ENCODE peak calls at places on chromosomes 3 and 15, in nine cellular contexts. T is lower leg skin; Y is effector memory CD8-positive, alpha-beta T cell; H is stimulated activated CD4-positive, alpha-beta T cell treated with anti-CD3 and anti-CD28 coated beads, Interleukin-2, amount 100 ng/mL, for 24 hours; N is fibroblast of lung; K is fibroblast of pulmonary artery; L is hypothalamus; S is NCI-H345; U is NCI-H446 treated with DMSO at 0.1 percent for 48 hours. X is an unnamed sample.

GRCh38 chr15:88610756-88611231 is 10.3 kb upstream of the AEN start:
- DNase-seq in T (no peak), Y (no peak), H (no peak), N (no peak), K (no peak), L (no peak), S (no peak), U (no peak), X (no peak)

GRCh38 chr3:114730397-114730796 is 416.7 kb downstream of the ZBTB20 start:
- DNase-seq in T (no peak), Y (no peak), H (no peak), N (no peak), K (no peak), L (no peak), S (no peak), U (no peak), X (no peak)

GRCh38 chr3:124818398-124819150 is 68.6 kb downstream of the ITGB5 start:
- DNase-seq in T (no peak), Y (no peak), H (no peak), N (peak; percentile 82), K (peak; percentile 71), L (no peak), S (no peak), U (no peak), X (no peak)

GRCh38 chr3:10205461-10206165 is 40.9 kb downstream of the IRAK2 start:
- DNase-seq in T (no peak), Y (no peak), H (no peak), N (peak; percentile 94), K (peak; percentile 85), L (peak; percentile 14), S (no peak), U (no peak), X (no peak)

GRCh38 chr3:76765526-76765925 is 274.4 kb upstream of the ROBO2 start:
- DNase-seq in T (no peak), Y (no peak), H (no peak), N (no peak), K (no peak), L (no peak), S (peak; percentile 86), U (peak; percentile 4), X (no peak)

GRCh38 chr15:55250392-55250791 is 39.2 kb downstream of the RAB27A start:
- DNase-seq in T (no peak), Y (no peak), H (no peak), N (peak; percentile 98), K (peak; percentile 94), L (no peak), S (no peak), U (no peak), X (no peak)

GRCh38 chr3:58004972-58005371 is 3.2 kb upstream of the FLNB start:
- DNase-seq in T (no peak), Y (no peak), H (no peak), N (peak; percentile 59), K (no peak), L (no peak), S (no peak), U (no peak), X (no peak)

GRCh38 chr3:23324745-23325144 is 121.6 kb downstream of the UBE2E2 start:
- DNase-seq in T (no peak), Y (no peak), H (no peak), N (peak; percentile 54), K (peak; percentile 62), L (no peak), S (no peak), U (no peak), X (no peak)

GRCh38 chr3:160477750-160478149 is 28.2 kb upstream of the TRIM59 start:
- DNase-seq in T (no peak), Y (no peak), H (no peak), N (no peak), K (no peak), L (no peak), S (no peak), U (no peak), X (no peak)

GRCh38 chr15:89472785-89473256 is 23.6 kb downstream of the RHCG start:
- DNase-seq in T (no peak), Y (peak; percentile 15), H (peak; percentile 34), N (peak; percentile 41), K (peak; percentile 68), L (peak; percentile 58), S (no peak), U (no peak), X (peak; percentile 55)

GRCh38 chr3:37810788-37811187 is 50.9 kb upstream of the CTDSPL start:
- DNase-seq in T (peak; percentile 28), Y (no peak), H (no peak), N (no peak), K (no peak), L (no peak), S (no peak), U (peak; percentile 18), X (no peak)

GRCh38 chr15:38058596-38059075 is 124.2 kb downstream of the TMCO5A start:
- DNase-seq in T (no peak), Y (no peak), H (no peak), N (no peak), K (no peak), L (no peak), S (no peak), U (no peak), X (no peak)

GRCh38 chr15:100338971-100339444 is 2.8 kb downstream of the ADAMTS17 start:
- DNase-seq in T (peak; percentile 89), Y (peak; percentile 70), H (peak; percentile 53), N (peak; percentile 48), K (peak; percentile 89), L (peak; percentile 64), S (peak; percentile 61), U (no peak), X (peak; percentile 47)

GRCh38 chr3:194255252-194256039 is 95.7 kb downstream of the CPN2 start:
- DNase-seq in T (peak; percentile 93), Y (peak; percentile 10), H (peak; percentile 55), N (no peak), K (peak; percentile 81), L (no peak), S (no peak), U (no peak), X (no peak)

GRCh38 chr15:100330629-100331215 is 11.1 kb downstream of the ADAMTS17 start:
- DNase-seq in T (peak; percentile 58), Y (peak; percentile 36), H (no peak), N (no peak), K (no peak), L (no peak), S (no peak), U (no peak), X (no peak)

GRCh38 chr15:78739996-78740903 is 71.0 kb downstream of the ADAMTS7 start:
- DNase-seq in T (peak; percentile 87), Y (peak; percentile 44), H (peak; percentile 66), N (peak; percentile 17), K (peak; percentile 57), L (no peak), S (peak; percentile 43), U (no peak), X (no peak)

GRCh38 chr3:118628704-118629341 is 405.8 kb downstream of the IGSF11 start:
- DNase-seq in T (no peak), Y (no peak), H (no peak), N (peak; percentile 76), K (peak; percentile 64), L (peak; percentile 74), S (peak; percentile 9), U (peak; percentile 45), X (peak; percentile 48)

GRCh38 chr15:86629957-86630356 is 550.3 kb downstream of the AGBL1 start:
- DNase-seq in T (no peak), Y (no peak), H (no peak), N (no peak), K (no peak), L (no peak), S (no peak), U (no peak), X (no peak)

GRCh38 chr15:62719316-62719715 is 323.2 kb upstream of the TPM1 start:
- DNase-seq in T (no peak), Y (no peak), H (no peak), N (no peak), K (no peak), L (no peak), S (no peak), U (no peak), X (no peak)

GRCh38 chr3:141091416-141091815 is 40.3 kb downstream of the SPSB4 start:
- DNase-seq in T (no peak), Y (no peak), H (no peak), N (no peak), K (no peak), L (no peak), S (no peak), U (no peak), X (no peak)

GRCh38 chr3:114745322-114746240 is 401.5 kb downstream of the ZBTB20 start:
- DNase-seq in T (no peak), Y (no peak), H (no peak), N (peak; percentile 47), K (peak; percentile 47), L (no peak), S (no peak), U (no peak), X (no peak)